ENCODE peak calls at places on chromosomes 12 and 14, in four cellular contexts. R, X, I and N are unnamed samples.

GRCh38 chr12:107884769-107885694 is 110.5 kb downstream of the ASCL4 start:
- DNase-seq in R (peak; percentile 78), X (no peak), I (peak; percentile 7), N (no peak)

GRCh38 chr12:68224613-68225285 is 861 bp downstream of the IL26 start:
- DNase-seq in I (no peak), X (no peak), R (peak; percentile 47), N (no peak)

GRCh38 chr12:94849411-94849976 is 154.0 kb downstream of the NDUFA12 start:
- DNase-seq in X (no peak), R (no peak), I (no peak), N (no peak)

GRCh38 chr12:6821271-6821673 is 349 bp upstream of the GPR162 start:
- DNase-seq in I (no peak), X (no peak), R (peak; percentile 83), N (no peak)

GRCh38 chr12:120989687-120990086 is 11.3 kb downstream of the HNF1A start:
- DNase-seq in R (no peak), I (no peak), X (no peak), N (no peak)

GRCh38 chr14:102474934-102475333 is 34.6 kb downstream of the ANKRD9 start:
- DNase-seq in X (no peak), R (no peak), I (no peak), N (no peak)

GRCh38 chr12:46459881-46460545 is 87.4 kb upstream of the SLC38A2 start:
- DNase-seq in I (no peak), R (no peak), X (no peak), N (no peak)

GRCh38 chr14:100203962-100204834 is 34.7 kb upstream of the YY1 start:
- DNase-seq in X (no peak), I (no peak), R (peak; percentile 42), N (no peak)

GRCh38 chr12:49057888-49058287 is 2.7 kb downstream of the KMT2D start:
- DNase-seq in R (peak; percentile 39), I (no peak), X (no peak), N (no peak)